ENCODE peak calls at places on chromosome 5, in six cellular contexts. X is GM12878, M is H1, E is K562, H is SK-N-SH, A is HepG2. F is an unnamed sample.

GRCh38 chr5:172054611-172055153 is 48.2 kb upstream of the FBXW11 start:
- DNase-seq in X (no peak), M (no peak), E (no peak), H (no peak), A (no peak), F (no peak)

GRCh38 chr5:32712463-32713395 is 1.6 kb downstream of the NPR3 start:
- DNase-seq in X (no peak), M (no peak), E (no peak), H (peak), A (no peak), F (no peak)

GRCh38 chr5:94888674-94889073 is 270.2 kb downstream of the SLF1 start:
- DNase-seq in X (no peak), M (no peak), E (no peak), H (no peak), A (no peak), F (no peak)

GRCh38 chr5:180201051-180201987 is 7.7 kb downstream of the RASGEF1C start:
- DNase-seq in X (no peak), M (peak), E (peak), H (peak), A (peak), F (no peak)

GRCh38 chr5:102826629-102827028 is 71.5 kb downstream of the PAM start:
- DNase-seq in X (no peak), M (no peak), E (no peak), H (no peak), A (no peak), F (no peak)

GRCh38 chr5:146640285-146640896 is 124.4 kb upstream of the GPR151 start:
- DNase-seq in X (no peak), M (no peak), E (no peak), H (no peak), A (no peak), F (no peak)

GRCh38 chr5:131242728-131243255 is 21.1 kb upstream of the CDC42SE2 start:
- DNase-seq in X (no peak), M (no peak), E (no peak), H (no peak), A (no peak), F (no peak)

GRCh38 chr5:139631520-139632165 is 16.5 kb upstream of the CXXC5 start:
- DNase-seq in X (no peak), M (no peak), E (no peak), H (no peak), A (no peak), F (no peak)

GRCh38 chr5:54453091-54453490 is 2.4 kb upstream of the HSPB3 start:
- DNase-seq in X (no peak), M (no peak), E (no peak), H (no peak), A (no peak), F (no peak)

GRCh38 chr5:66144799-66145390 is 795 bp downstream of the SREK1 start:
- DNase-seq in X (no peak), M (no peak), E (no peak), H (no peak), A (peak), F (no peak)

GRCh38 chr5:29218829-29219228 is 1974.7 kb upstream of the CDH6 start:
- DNase-seq in X (no peak), M (no peak), E (no peak), H (no peak), A (no peak), F (no peak)

GRCh38 chr5:51559921-51560658 is 176.8 kb downstream of the ISL1 start:
- DNase-seq in X (no peak), M (no peak), E (no peak), H (no peak), A (no peak), F (no peak)

GRCh38 chr5:82331557-82331956 is 53.4 kb upstream of the RPS23 start:
- DNase-seq in X (no peak), M (no peak), E (no peak), H (peak), A (no peak), F (no peak)

GRCh38 chr5:1347571-1347970 is 2.7 kb upstream of the CLPTM1L start:
- DNase-seq in X (no peak), M (no peak), E (no peak), H (no peak), A (no peak), F (no peak)

GRCh38 chr5:111514087-111514486 is 1.8 kb upstream of the STARD4 start:
- DNase-seq in X (no peak), M (no peak), E (no peak), H (no peak), A (no peak), F (no peak)

GRCh38 chr5:20023686-20024085 is 35.7 kb upstream of the CDH18 start:
- DNase-seq in X (no peak), M (no peak), E (no peak), H (no peak), A (no peak), F (no peak)

GRCh38 chr5:54361683-54362411 is 51.5 kb upstream of the ARL15 start:
- DNase-seq in X (no peak), M (no peak), E (no peak), H (no peak), A (no peak), F (no peak)

DNA sequence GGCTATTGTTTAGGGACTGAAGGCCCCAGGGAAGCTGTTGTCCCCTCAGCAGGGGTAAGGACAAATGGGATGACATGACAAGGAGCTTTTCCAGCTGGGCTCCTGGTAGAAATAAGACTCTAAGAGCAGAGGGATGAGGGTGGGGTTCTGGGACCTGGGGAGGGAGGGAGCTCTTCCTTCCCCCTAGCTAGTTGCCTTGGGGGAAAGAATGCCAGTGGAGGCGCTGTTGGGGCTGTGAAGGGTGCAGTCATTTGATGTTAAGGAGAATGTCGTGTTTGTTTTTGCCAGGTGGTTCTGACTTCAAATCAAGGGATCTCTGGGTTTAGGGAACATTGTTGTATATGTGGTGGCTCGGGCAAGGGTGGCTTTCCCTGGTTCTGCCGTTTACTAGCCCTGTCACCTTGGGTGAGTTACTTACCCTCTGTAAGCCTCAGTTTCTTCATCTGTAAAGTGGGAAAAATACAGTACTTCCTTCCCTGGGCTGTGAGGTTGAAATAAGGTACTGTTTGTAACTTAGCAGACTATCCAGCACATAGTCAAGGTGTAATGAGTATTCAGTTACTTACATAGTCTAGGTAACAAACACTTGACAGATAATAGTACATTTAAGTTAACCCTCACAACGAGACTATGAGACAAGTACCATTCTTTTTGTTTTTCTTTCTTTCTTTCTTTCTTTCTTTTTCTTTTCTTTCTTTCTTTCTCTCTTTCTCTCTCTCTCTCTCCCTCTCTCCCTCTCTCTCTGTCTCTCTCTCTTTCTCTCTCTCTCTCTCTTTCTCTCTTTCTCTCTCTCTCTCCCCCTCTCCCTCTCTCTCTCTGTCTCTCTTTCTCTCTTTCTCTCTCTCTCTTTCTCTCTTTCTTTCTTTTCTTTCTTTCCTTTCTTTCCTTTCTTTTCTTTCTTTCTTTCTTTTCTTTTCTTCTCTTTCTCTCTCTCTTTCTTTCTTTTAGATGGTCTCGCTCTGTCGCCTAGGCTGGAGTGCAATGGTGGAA is 48.0 kb downstream of the WWC1 start:
- DNase-seq in X (no peak), M (no peak), E (no peak), H (no peak), A (no peak), F (no peak)
- TF ChIP-seq CTCF in X (no peak), M (peak), E (peak), H (no peak), A (no peak), F (no peak)

DNA sequence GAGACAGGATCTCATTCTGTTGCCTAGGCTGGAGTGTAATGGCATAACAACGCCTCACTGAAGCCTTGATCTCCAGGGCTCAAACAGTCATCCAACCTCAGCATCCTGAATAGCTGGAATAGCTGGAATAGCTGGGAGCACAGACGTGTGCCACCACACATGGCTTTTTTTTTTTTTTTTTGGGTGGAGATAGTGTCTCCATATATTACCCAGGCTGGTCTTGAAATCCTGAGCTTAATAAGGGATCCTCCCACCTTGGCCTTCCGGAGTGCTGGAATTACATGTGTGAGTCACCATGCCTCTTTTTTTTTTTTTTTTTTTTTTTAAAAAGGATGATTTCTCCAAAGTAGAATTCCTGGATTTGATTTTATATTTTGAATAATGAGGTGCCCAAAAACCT is 60.7 kb downstream of the NSD1 start:
- DNase-seq in X (no peak), M (peak), E (no peak), H (no peak), A (peak), F (no peak)
- TF ChIP-seq POLR2AphosphoS5 in X (no peak), M (no peak), E (no peak), H (peak), A (no peak), F (no peak)

DNA sequence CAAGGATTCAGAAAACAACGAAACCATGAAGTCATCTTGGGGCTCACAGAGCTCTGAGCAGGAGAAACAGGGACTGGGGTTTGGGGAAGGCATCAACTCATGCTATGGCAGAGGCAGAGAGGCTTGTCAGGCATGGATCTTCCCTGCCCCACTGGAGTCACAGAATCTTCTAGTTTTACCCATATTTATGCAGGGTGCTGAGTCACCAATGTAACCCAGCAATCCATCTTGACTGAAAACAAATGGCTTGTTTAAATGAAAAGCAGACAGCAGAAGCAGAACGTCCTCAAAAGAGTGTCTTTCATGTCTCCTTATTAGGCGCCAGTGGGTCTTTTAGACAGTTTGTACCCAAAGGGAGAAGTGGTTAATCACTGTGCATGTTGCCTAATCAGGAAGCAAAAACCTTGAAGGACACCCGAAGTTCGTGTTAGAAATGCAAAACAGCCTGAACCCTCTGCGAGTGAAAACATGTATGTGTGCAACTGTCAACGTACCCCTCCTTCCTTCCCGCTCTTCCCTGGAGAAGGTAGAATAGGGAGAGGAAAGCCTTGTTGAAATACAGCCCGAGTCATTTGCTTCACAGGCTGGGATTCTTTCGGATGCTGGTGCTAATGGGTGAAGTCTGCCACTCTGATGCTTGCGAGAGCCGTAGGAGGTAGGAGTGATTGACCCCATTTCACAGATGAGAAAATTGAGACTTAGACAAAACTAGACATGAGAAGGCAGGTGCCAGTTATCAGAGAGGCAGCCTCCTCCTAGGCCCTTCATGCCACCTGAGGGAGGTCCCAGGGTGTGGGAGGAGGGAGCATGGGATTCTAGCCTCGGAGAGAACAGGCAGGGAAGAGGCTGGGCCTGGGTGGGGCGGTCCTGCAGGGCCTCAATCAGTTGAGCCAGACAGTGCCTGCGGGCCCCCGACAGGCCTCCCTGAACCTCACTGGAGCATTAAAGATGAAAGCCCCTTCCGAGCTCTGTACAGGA is 112.7 kb downstream of the COL23A1 start:
- DNase-seq in X (no peak), M (no peak), E (no peak), H (no peak), A (no peak), F (peak)
- TF ChIP-seq GABPA in X (no peak), M (no peak), E (no peak), H (no peak), A (no peak), F (no peak)

GRCh38 chr5:154503698-154504039 is 25.6 kb upstream of the HAND1 start:
- DNase-seq in X (no peak), M (no peak), E (no peak), H (no peak), A (no peak), F (no peak)

GRCh38 chr5:154506049-154506715 is 28.2 kb upstream of the HAND1 start:
- DNase-seq in X (no peak), M (no peak), E (no peak), H (no peak), A (no peak), F (no peak)

GRCh38 chr5:154508114-154508513 is 30.1 kb upstream of the HAND1 start:
- DNase-seq in X (no peak), M (no peak), E (no peak), H (no peak), A (no peak), F (no peak)

GRCh38 chr5:154506716-154507080 is 28.7 kb upstream of the HAND1 start:
- DNase-seq in X (no peak), M (no peak), E (no peak), H (no peak), A (no peak), F (no peak)

GRCh38 chr5:154505567-154505966 is 27.5 kb upstream of the HAND1 start:
- DNase-seq in X (no peak), M (no peak), E (no peak), H (peak), A (no peak), F (no peak)
- TF ChIP-seq CTCF in X (no peak), M (peak), E (no peak), H (no peak), A (peak), F (no peak)

GRCh38 chr5:137192293-137192743 is 306.8 kb downstream of the SPOCK1 start:
- DNase-seq in X (no peak), M (no peak), E (no peak), H (no peak), A (no peak), F (no peak)
- TF ChIP-seq POLR2AphosphoS5 in X (no peak), M (no peak), E (no peak), H (no peak), A (no peak), F (no peak)

DNA sequence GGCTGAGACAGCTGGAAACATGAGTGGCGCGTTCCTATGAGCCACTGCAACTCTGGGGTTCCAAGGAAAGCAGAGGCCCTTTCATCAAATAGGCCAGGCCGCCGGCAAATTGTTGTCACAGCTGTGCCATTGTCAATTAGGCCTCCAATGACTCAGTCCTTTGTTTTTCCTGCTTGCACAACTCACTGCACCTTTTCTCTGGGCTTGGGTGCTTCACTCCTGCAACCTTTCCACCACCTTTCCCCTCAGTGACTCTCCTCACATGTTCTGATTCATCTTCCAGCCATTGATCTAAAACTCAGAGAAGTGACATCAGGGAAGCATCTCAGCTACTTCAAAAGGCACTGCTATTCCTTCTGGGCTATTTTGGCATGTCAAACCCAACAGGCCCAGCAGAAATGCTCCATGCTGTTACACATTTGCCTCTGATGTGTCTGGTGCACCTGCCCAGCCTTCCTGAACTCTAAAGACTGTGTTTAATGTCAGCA is 653.7 kb downstream of the NR2F1-AS1 start:
- DNase-seq in X (no peak), M (no peak), E (no peak), H (no peak), A (peak), F (no peak)
- TF ChIP-seq GABPA in X (no peak), M (no peak), E (no peak), H (no peak), A (no peak), F (no peak)